ENCODE peak calls at places on chromosome 12, in four cellular contexts. Y, P, W and V are unnamed samples.

GRCh38 chr12:66129934-66130266 is 650 bp downstream of the LLPH start:
- DNase-seq in P (peak), W (no peak), Y (no peak), V (no peak)

GRCh38 chr12:54385251-54385914 is 850 bp upstream of the ZNF385A start:
- DNase-seq in Y (peak), W (no peak), P (peak), V (no peak)

GRCh38 chr12:113422030-113422900 is at the start of gene SDSL:
- DNase-seq in P (peak), Y (peak), W (peak), V (peak)

GRCh38 chr12:76153616-76154015 is 69.1 kb upstream of the NAP1L1 start:
- DNase-seq in P (no peak), Y (no peak), W (no peak), V (no peak)

GRCh38 chr12:112321277-112321676 is 61.0 kb downstream of the HECTD4 start:
- DNase-seq in Y (no peak), P (peak), W (no peak), V (no peak)

GRCh38 chr12:32947203-32947795 is 50.7 kb upstream of the PKP2 start:
- DNase-seq in Y (no peak), W (no peak), P (peak), V (no peak)

GRCh38 chr12:53674977-53675700 is 744 bp downstream of the ATP5MC2 start:
- DNase-seq in P (no peak), W (no peak), Y (no peak), V (no peak)

GRCh38 chr12:19211802-19212201 is 82.3 kb downstream of the PLEKHA5 start:
- DNase-seq in Y (no peak), P (peak), W (no peak), V (no peak)

GRCh38 chr12:569091-569676 is 94.1 kb downstream of the NINJ2 start:
- DNase-seq in P (no peak), W (no peak), Y (no peak), V (no peak)

GRCh38 chr12:64691227-64691792 is 67.9 kb downstream of the GNS start:
- DNase-seq in Y (peak), W (no peak), P (peak), V (no peak)

GRCh38 chr12:106149096-106149784 is 10.5 kb upstream of the NUAK1 start:
- DNase-seq in P (peak), W (no peak), Y (peak), V (peak)

DNA sequence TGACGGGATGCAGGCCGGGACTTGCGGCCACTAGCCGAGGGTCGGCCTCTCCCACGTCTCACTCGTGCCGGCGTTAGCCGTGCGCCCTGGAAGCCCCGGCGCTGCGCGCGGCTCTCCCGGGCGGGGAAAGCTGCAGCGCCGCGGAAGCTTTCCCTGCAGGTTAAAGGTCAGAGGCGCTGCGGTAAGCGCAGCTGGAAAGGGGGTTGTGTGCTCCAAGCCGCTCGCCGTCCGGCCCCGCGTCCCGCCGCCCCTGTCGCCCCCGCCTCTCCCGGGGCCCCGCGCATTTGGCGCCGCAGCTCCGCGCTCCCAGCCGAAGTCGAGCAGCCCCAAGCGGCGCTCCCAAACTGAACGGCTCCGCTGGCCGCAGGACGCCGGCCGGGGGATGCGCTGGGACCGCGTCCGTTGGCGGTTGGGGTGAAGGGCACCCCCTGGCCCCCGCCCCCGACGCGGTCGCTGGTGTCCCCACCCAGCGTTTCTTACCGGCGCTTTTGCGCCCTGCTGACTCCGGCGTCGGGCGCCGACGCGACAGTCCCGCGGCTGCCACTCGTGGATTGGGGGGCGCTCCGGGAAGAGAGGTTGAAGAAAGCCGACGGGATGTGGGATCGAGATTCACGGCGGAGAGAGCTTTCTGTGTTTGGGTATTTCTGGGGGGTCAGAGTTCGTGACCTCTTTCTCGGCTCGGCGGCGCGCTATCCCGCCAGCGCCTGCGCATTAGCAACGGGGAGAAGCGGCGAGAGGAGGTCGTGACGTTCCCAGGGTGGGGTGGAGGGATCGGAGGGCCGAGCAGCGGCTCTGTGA is at the start of gene NR2C1:
- DNase-seq in Y (peak), W (peak), P (peak), V (peak)
- H4K5ac ChIP-seq in Y (no peak), W (peak), P (no peak), V (peak)

DNA sequence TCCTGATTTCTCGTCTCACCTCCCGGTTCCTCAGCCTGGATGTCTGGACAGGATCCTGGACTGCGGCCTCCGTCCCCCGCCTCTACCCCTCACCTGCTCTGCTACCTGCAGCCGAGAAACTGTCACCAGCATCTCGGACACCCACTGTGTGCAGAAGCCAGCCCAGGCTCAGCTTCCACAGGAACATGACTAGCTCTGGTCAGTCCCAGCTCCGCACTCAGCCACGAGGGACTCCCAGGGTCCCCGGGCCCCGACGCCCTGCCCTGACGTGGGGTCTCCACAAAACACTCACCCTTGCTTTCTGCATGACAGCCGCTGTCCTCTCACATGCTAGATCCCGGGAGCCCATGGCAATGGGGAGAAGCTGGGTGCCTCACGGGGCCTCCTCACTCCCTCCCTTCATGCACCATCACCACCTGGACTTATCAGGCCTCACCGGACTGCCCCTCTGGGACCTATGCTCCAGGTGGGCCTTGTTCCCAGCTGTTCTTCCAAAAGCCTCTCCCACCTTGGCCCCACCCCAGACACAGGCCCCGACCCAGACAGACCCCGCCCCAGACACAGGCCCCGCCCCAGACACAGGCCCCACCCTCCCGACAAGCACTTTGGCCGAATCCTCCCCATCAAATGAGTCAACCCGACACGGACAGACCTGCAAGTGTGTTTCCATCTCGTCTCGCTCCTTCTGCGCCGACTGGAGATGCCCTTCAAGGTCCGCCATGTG is 26.9 kb upstream of the ANKLE2 start:
- DNase-seq in Y (no peak), P (no peak), W (no peak), V (no peak)
- H3K23ac ChIP-seq in Y (no peak), P (no peak), W (no peak), V (no peak)

GRCh38 chr12:98744692-98745091 is 99.6 kb downstream of the APAF1 start:
- DNase-seq in P (no peak), Y (no peak), W (no peak), V (no peak)

GRCh38 chr12:98741229-98741614 is 96.1 kb downstream of the APAF1 start:
- DNase-seq in P (no peak), W (no peak), Y (no peak), V (peak)

GRCh38 chr12:98743362-98743953 is 98.4 kb downstream of the APAF1 start:
- DNase-seq in W (no peak), Y (peak), P (peak), V (peak)

GRCh38 chr12:98741615-98742265 is 96.7 kb downstream of the APAF1 start:
- DNase-seq in P (peak), W (no peak), Y (no peak), V (peak)

GRCh38 chr12:98745578-98746391 is 100.7 kb downstream of the APAF1 start:
- DNase-seq in Y (peak), P (no peak), W (no peak), V (peak)
- H4K5ac ChIP-seq in Y (no peak), P (no peak), W (no peak), V (no peak)

GRCh38 chr12:104295954-104296353 is 7.6 kb upstream of the EID3 start:
- DNase-seq in Y (no peak), P (no peak), W (no peak), V (no peak)
- H3K23ac ChIP-seq in Y (no peak), P (no peak), W (no peak), V (peak)

GRCh38 chr12:48160807-48161206 is 3.5 kb upstream of the ASB8 start:
- DNase-seq in Y (no peak), P (no peak), W (no peak), V (no peak)

GRCh38 chr12:48157016-48157888 is at the start of gene ASB8:
- DNase-seq in Y (peak), P (peak), W (peak), V (peak)

GRCh38 chr12:48159976-48160525 is 2.7 kb upstream of the ASB8 start:
- DNase-seq in P (no peak), W (no peak), Y (no peak), V (peak)

GRCh38 chr12:48156648-48157015 is 683 bp downstream of the ASB8 start:
- DNase-seq in P (peak), Y (no peak), W (no peak), V (peak)

GRCh38 chr12:48157889-48158370 is 615 bp upstream of the ASB8 start:
- DNase-seq in Y (no peak), P (no peak), W (no peak), V (no peak)
- H4K5ac ChIP-seq in Y (no peak), P (peak), W (peak), V (peak)

DNA sequence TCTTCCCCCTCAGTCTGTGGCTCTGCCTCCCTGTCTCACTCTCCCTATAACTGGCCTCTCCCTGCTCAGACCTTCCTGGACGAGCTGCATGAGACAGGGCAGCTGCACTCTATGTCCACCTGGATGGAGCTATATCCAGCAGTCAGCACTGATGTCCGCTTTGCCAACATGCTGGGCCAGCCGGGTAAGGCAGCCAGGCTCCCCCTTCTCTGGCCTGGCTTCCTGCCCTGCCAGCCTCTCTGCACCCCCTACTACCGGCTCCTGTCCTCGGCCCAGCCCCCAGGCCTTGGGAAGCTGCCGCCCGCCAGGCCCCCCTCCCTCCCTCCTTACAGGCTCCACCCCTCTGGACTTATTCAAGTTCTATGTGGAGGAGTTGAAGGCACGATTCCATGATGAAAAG is 14.0 kb downstream of the PRPF40B start:
- DNase-seq in P (peak), Y (peak), W (no peak), V (no peak)
- H3K23ac ChIP-seq in P (no peak), Y (no peak), W (no peak), V (no peak)

DNA sequence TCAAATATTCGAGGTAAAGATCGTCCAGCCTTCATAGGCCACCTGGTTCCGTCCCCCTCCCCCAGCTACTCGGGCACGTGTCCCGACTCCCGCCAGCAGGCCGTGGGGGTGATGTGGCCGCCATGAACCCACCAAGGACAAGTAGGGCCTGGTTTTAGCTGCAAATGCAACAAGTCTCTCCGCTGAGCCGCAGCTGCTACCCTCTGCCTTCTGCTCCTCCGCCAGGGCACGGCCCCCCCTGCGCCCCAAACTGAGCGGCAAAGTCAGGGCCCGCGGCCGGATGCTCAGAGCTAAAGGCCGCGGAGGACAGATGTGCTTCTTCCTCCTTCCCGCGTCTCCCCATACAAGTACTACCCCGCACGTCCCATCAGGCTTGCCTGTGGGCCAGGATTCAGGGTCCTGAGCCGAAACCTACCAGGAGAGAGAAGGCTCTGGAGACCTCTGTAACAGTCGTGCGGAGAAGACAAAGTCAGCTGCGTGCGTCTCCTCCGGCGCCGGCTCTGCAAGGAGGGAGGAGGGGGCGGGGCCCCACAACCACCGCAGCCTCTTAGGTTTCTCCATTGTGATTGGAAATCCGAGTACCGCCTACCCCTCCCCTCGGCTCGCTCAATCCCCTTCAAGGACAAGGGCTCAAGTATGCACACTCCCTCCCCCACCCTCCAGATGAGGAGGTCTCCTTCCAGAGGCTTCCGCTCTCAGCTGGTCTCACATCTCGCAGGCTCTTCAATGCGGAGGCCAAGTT is at the start of gene LDHB:
- DNase-seq in W (peak), Y (peak), P (peak), V (peak)
- H4K5ac ChIP-seq in W (peak), Y (peak), P (no peak), V (peak)